ENCODE peak calls at places on chromosomes 13 and 19, in eight cellular contexts. C is AG04450; F is CD8-positive, alpha-beta T cell; B is neuronal stem cell; Q is Peyer's patch; K is psoas muscle; I is heart right ventricle; O is H9. N is an unnamed sample.

GRCh38 chr19:55454787-55455243 is 6.6 kb downstream of the ISOC2 start:
- DNase-seq in C (no peak), F (no peak), B (no peak), Q (no peak), K (no peak), I (no peak), O (peak), N (no peak)

GRCh38 chr19:660793-661426 is 2.1 kb downstream of the RNF126 start:
- DNase-seq in C (no peak), F (no peak), B (no peak), Q (peak), K (no peak), I (no peak), O (no peak), N (no peak)

GRCh38 chr13:72004236-72004635 is 137.2 kb upstream of the DACH1 start:
- DNase-seq in C (no peak), F (no peak), B (no peak), Q (no peak), K (no peak), I (no peak), O (no peak), N (no peak)

GRCh38 chr19:53518061-53518460 is 19.9 kb upstream of the ZNF331 start:
- DNase-seq in C (no peak), F (no peak), B (no peak), Q (no peak), K (no peak), I (no peak), O (no peak), N (no peak)

GRCh38 chr19:19628499-19629134 is 597 bp upstream of the LPAR2 start:
- DNase-seq in C (no peak), F (no peak), B (peak), Q (peak), K (no peak), I (no peak), O (peak), N (peak)

GRCh38 chr13:21232196-21232595 is 55.7 kb downstream of the MRPL57 start:
- DNase-seq in C (peak), F (no peak), B (no peak), Q (no peak), K (peak), I (no peak), O (no peak), N (no peak)

GRCh38 chr19:41407271-41407670 is 9.7 kb downstream of the BCKDHA start:
- DNase-seq in C (no peak), F (no peak), B (no peak), Q (no peak), K (no peak), I (no peak), O (peak), N (no peak)

GRCh38 chr13:29508874-29509249 is 86.6 kb downstream of the SLC7A1 start:
- DNase-seq in C (no peak), F (no peak), B (no peak), Q (no peak), K (no peak), I (no peak), O (no peak), N (no peak)

GRCh38 chr13:76892488-76892887 is 6.3 kb upstream of the KCTD12 start:
- DNase-seq in C (no peak), F (no peak), B (no peak), Q (no peak), K (no peak), I (no peak), O (no peak), N (no peak)

GRCh38 chr13:47672245-47672975 is 328.7 kb downstream of the SUCLA2 start:
- DNase-seq in C (no peak), F (no peak), B (no peak), Q (no peak), K (no peak), I (no peak), O (no peak), N (no peak)

GRCh38 chr19:42081584-42082258 is 5.8 kb downstream of the ZNF574 start:
- DNase-seq in C (no peak), F (no peak), B (no peak), Q (no peak), K (no peak), I (no peak), O (no peak), N (no peak)

GRCh38 chr19:10137751-10138682 is 18.3 kb upstream of the EIF3G start:
- DNase-seq in C (no peak), F (no peak), B (no peak), Q (no peak), K (no peak), I (no peak), O (no peak), N (no peak)

GRCh38 chr13:106484084-106484754 is 51.2 kb downstream of the EFNB2 start:
- DNase-seq in C (no peak), F (no peak), B (no peak), Q (no peak), K (no peak), I (no peak), O (no peak), N (no peak)

GRCh38 chr19:51441410-51442390 is 16.6 kb downstream of the SIGLEC8 start:
- DNase-seq in C (no peak), F (peak), B (no peak), Q (peak), K (no peak), I (no peak), O (no peak), N (no peak)

GRCh38 chr13:91142572-91142971 is 204.9 kb upstream of the MIR17HG start:
- DNase-seq in C (no peak), F (no peak), B (no peak), Q (no peak), K (no peak), I (no peak), O (no peak), N (no peak)

GRCh38 chr13:73967397-73968165 is 166.6 kb downstream of the KLF12 start:
- DNase-seq in C (no peak), F (no peak), B (no peak), Q (no peak), K (no peak), I (no peak), O (no peak), N (no peak)

GRCh38 chr13:39263033-39263432 is 224.8 kb downstream of the NHLRC3 start:
- DNase-seq in C (no peak), F (no peak), B (peak), Q (peak), K (peak), I (peak), O (peak), N (no peak)

GRCh38 chr13:74869846-74870245 is 612.1 kb downstream of the TBC1D4 start:
- DNase-seq in C (no peak), F (no peak), B (no peak), Q (no peak), K (no peak), I (no peak), O (no peak), N (no peak)

GRCh38 chr13:40445557-40445990 is 220.9 kb downstream of the FOXO1 start:
- DNase-seq in C (no peak), F (no peak), B (no peak), Q (peak), K (peak), I (peak), O (peak), N (peak)

GRCh38 chr19:7400815-7401214 is 52.1 kb downstream of the ARHGEF18 start:
- DNase-seq in C (no peak), F (no peak), B (no peak), Q (no peak), K (no peak), I (no peak), O (no peak), N (no peak)

GRCh38 chr19:48963371-48964204 is 1.5 kb upstream of the FTL start:
- DNase-seq in C (no peak), F (peak), B (peak), Q (peak), K (peak), I (peak), O (peak), N (no peak)

GRCh38 chr13:97430296-97430695 is 3.7 kb upstream of the RAP2A start:
- DNase-seq in C (no peak), F (no peak), B (no peak), Q (no peak), K (no peak), I (no peak), O (no peak), N (no peak)

GRCh38 chr13:23588576-23589141 is 18.4 kb downstream of the TNFRSF19 start:
- DNase-seq in C (no peak), F (no peak), B (no peak), Q (no peak), K (no peak), I (no peak), O (no peak), N (no peak)

GRCh38 chr19:18657590-18658365 is 20.9 kb downstream of the KLHL26 start:
- DNase-seq in C (peak), F (no peak), B (peak), Q (no peak), K (peak), I (peak), O (peak), N (no peak)

GRCh38 chr19:32677657-32678056 is 2.0 kb downstream of the RGS9BP start:
- DNase-seq in C (no peak), F (no peak), B (peak), Q (no peak), K (no peak), I (no peak), O (peak), N (no peak)

GRCh38 chr19:29263305-29264080 is 50.5 kb upstream of the UQCRFS1 start:
- DNase-seq in C (no peak), F (peak), B (peak), Q (peak), K (peak), I (peak), O (peak), N (no peak)

GRCh38 chr13:80740076-80740475 is 399.1 kb upstream of the SPRY2 start:
- DNase-seq in C (no peak), F (no peak), B (no peak), Q (no peak), K (no peak), I (no peak), O (no peak), N (no peak)

GRCh38 chr19:16928916-16929315 is 40.1 kb downstream of the F2RL3 start:
- DNase-seq in C (no peak), F (no peak), B (no peak), Q (no peak), K (no peak), I (no peak), O (no peak), N (no peak)

GRCh38 chr19:32869369-32870153 is at the start of gene SLC7A9:
- DNase-seq in C (no peak), F (no peak), B (no peak), Q (peak), K (no peak), I (no peak), O (no peak), N (no peak)

GRCh38 chr13:71962126-71962525 is 95.1 kb upstream of the DACH1 start:
- DNase-seq in C (no peak), F (no peak), B (no peak), Q (no peak), K (no peak), I (no peak), O (no peak), N (no peak)

GRCh38 chr13:74361274-74361673 is 227.1 kb upstream of the KLF12 start:
- DNase-seq in C (no peak), F (no peak), B (no peak), Q (no peak), K (no peak), I (no peak), O (no peak), N (no peak)

GRCh38 chr19:13342672-13343071 is 163.6 kb downstream of the CACNA1A start:
- DNase-seq in C (no peak), F (no peak), B (no peak), Q (no peak), K (no peak), I (no peak), O (no peak), N (no peak)

GRCh38 chr19:13350761-13351160 is 155.5 kb downstream of the CACNA1A start:
- DNase-seq in C (no peak), F (no peak), B (no peak), Q (no peak), K (no peak), I (no peak), O (no peak), N (no peak)

GRCh38 chr19:13343514-13343913 is 162.8 kb downstream of the CACNA1A start:
- DNase-seq in C (no peak), F (no peak), B (no peak), Q (no peak), K (no peak), I (no peak), O (no peak), N (no peak)

GRCh38 chr19:13350072-13350471 is 156.2 kb downstream of the CACNA1A start:
- DNase-seq in C (no peak), F (no peak), B (no peak), Q (no peak), K (no peak), I (no peak), O (no peak), N (no peak)

DNA sequence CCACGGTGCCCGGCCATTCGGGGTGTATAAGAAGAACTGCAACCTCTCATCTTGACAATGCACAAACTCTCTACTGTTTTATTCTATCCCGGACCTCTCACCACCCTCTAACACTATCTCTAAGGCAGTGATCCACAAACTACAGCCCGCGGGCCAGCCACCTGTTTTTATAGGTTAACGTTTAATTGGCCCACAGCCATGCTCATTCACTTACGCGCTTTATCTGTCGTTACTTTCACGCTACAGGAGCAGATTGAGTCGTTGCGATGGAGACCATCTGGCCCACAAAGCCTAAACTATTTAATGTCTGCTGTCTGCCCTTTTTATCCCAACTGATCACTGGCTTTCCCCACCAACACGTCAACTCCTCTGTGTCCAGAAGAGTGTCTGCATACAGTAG is 158.9 kb downstream of the CACNA1A start:
- DNase-seq in C (no peak), F (no peak), B (no peak), Q (no peak), K (no peak), I (no peak), O (no peak), N (no peak)
- H3K27ac ChIP-seq in C (no peak), F (no peak), B (no peak), Q (no peak), K (no peak), I (no peak), O (no peak), N (no peak)

DNA sequence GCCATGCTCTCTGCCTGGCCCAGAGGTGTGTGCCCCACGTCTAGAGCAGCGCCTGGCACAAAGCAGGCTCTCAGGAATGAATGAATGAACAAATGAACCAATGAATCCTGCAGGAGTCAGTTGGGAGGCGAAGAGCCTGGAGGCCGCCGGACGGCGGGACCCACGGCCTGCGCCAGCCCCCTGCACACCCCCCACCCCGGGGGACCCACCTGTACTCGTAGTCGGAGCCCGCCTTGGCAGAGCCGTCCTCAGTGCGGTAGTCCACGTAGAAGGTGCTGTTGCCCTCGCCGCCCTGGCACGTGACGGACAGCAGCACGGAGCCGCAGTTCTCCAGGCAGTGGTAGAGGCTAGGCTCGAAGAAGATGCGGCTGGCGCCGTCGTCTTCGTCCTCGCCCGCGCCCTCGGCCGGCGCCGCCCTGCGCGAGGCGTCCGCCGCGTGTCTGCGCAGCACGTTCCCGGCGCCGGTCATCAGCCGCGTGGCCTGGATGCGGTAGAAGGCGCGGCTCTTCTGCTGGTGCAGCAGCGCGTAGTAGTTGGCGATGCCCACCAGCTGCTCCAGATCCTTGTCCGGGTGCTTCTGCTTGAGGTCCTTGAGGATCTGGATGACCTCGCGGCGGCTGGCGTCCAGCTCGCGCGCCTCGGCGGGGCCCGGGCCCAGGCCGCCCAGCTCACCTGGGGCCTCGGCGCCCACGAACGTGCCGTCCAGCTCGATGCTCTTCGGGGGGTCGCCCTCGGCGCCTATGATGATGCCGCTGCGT is 14.8 kb downstream of the SLC8A2 start:
- DNase-seq in C (no peak), F (no peak), B (no peak), Q (no peak), K (no peak), I (no peak), O (no peak), N (no peak)
- H3K27ac ChIP-seq in C (no peak), F (no peak), B (no peak), Q (no peak), K (no peak), I (no peak), O (no peak), N (no peak)

GRCh38 chr13:37602743-37603381 is 4.3 kb upstream of the POSTN start:
- DNase-seq in C (no peak), F (no peak), B (no peak), Q (no peak), K (no peak), I (no peak), O (no peak), N (no peak)
- H3K27ac ChIP-seq in C (no peak), F (no peak), B (no peak), Q (no peak), K (no peak), I (no peak), O (no peak), N (no peak)

GRCh38 chr13:44920013-44920412 is 69.3 kb downstream of the NUFIP1 start:
- DNase-seq in C (no peak), F (no peak), B (no peak), Q (no peak), K (no peak), I (no peak), O (no peak), N (no peak)
- H3K27ac ChIP-seq in C (no peak), F (no peak), B (no peak), Q (no peak), K (peak), I (peak), O (no peak), N (no peak)

GRCh38 chr19:5093953-5094718 is 125.2 kb downstream of the KDM4B start:
- DNase-seq in C (no peak), F (no peak), B (no peak), Q (no peak), K (no peak), I (no peak), O (no peak), N (no peak)
- H3K27ac ChIP-seq in C (no peak), F (no peak), B (no peak), Q (no peak), K (no peak), I (peak), O (no peak), N (no peak)

GRCh38 chr13:113781571-113781970 is 22.5 kb downstream of the TMEM255B start:
- DNase-seq in C (no peak), F (no peak), B (no peak), Q (no peak), K (no peak), I (no peak), O (no peak), N (peak)
- H3K27ac ChIP-seq in C (no peak), F (no peak), B (no peak), Q (no peak), K (no peak), I (no peak), O (no peak), N (peak)

GRCh38 chr19:4360081-4360569 is 16.8 kb downstream of the MPND start:
- DNase-seq in C (no peak), F (no peak), B (no peak), Q (no peak), K (no peak), I (no peak), O (no peak), N (no peak)

GRCh38 chr19:4359627-4360000 is 16.3 kb downstream of the MPND start:
- DNase-seq in C (no peak), F (no peak), B (no peak), Q (no peak), K (no peak), I (no peak), O (no peak), N (no peak)

GRCh38 chr19:4361152-4362037 is 18.0 kb downstream of the MPND start:
- DNase-seq in C (no peak), F (no peak), B (no peak), Q (no peak), K (no peak), I (no peak), O (peak), N (no peak)

GRCh38 chr19:4362038-4362828 is 18.9 kb downstream of the MPND start:
- DNase-seq in C (no peak), F (no peak), B (no peak), Q (no peak), K (no peak), I (no peak), O (no peak), N (no peak)

GRCh38 chr19:4360641-4361151 is 17.3 kb downstream of the MPND start:
- DNase-seq in C (no peak), F (no peak), B (no peak), Q (no peak), K (no peak), I (no peak), O (peak), N (no peak)
- H3K27ac ChIP-seq in C (no peak), F (no peak), B (no peak), Q (no peak), K (no peak), I (no peak), O (no peak), N (no peak)

DNA sequence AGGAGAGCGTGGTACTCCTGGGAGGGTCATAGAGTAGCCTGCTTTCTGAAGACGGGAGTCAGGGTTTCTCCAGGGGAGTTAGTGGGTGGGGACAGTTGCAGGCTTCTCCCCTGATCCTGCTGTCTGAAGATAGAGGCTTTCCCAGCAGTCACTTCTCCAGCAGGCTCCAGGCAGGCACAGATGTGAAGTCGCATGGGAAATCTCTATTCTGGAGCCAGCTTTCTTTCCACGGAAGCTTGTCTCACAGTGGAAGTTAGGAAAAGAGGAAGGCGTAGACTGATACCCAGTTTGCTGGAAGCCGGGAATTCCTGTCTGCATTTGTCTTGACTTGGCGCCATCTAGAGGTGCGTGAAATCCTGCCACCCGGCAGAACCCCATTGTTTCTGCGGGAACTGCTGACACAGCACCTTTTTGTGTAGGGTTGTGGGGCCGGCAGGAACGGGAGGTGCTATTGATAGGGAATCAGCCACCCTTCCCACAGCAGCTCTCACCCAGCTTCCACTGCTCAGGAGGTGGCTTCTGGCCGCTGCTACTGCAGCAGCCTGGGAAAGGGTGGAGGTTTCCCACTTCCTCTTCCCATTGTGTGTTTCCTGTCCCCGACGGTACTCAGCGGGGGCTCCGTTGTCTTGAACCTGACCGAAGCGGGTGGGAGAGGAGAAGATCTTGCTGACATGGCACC is 28.5 kb upstream of the NPAS1 start:
- DNase-seq in C (peak), F (peak), B (peak), Q (peak), K (peak), I (peak), O (peak), N (peak)
- H3K27ac ChIP-seq in C (no peak), F (no peak), B (peak), Q (no peak), K (peak), I (peak), O (no peak), N (no peak)

DNA sequence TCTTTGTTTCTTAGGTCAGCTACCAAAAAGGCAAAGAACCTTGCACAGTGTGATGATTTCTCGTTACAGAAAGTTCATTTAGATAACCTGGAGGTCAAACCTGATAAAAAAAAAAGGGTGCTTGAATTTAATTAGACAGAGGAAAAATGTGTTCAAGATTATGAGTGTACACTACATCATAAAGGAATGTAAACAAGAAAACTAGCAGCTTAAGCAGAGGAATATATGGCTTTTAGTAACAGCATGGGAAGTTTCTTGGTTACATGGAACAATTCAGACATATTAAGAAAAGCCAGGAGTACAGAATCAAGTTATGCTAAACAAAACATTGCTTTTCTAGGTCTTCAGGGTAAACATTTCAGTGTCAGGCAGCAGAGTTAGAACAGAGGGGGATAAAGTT is 32.9 kb downstream of the ING1 start:
- DNase-seq in C (no peak), F (no peak), B (no peak), Q (no peak), K (no peak), I (no peak), O (no peak), N (no peak)
- H3K27ac ChIP-seq in C (no peak), F (no peak), B (no peak), Q (no peak), K (no peak), I (no peak), O (no peak), N (no peak)